ENCODE peak calls at places on chromosomes 2 and 18, in four cellular contexts. M is HCT116, P is brain microvascular endothelial cell, T is body of pancreas. O is an unnamed sample.

GRCh38 chr2:143513081-143513480 is 383.9 kb downstream of the ARHGAP15 start:
- DNase-seq in M (peak), P (peak), T (peak), O (no peak)

GRCh38 chr2:10265328-10266132 is 37.2 kb upstream of the HPCAL1 start:
- DNase-seq in M (no peak), P (peak), T (no peak), O (peak)

GRCh38 chr2:103991591-103991990 is 862.3 kb upstream of the POU3F3 start:
- DNase-seq in M (no peak), P (no peak), T (no peak), O (no peak)

GRCh38 chr2:60337142-60337497 is 216.3 kb downstream of the BCL11A start:
- DNase-seq in M (no peak), P (no peak), T (peak), O (no peak)

GRCh38 chr2:238107525-238108422 is 7.6 kb downstream of the ESPNL start:
- DNase-seq in M (no peak), P (no peak), T (no peak), O (no peak)

GRCh38 chr2:98896944-98897343 is 39.1 kb downstream of the CRACDL start:
- DNase-seq in M (no peak), P (no peak), T (no peak), O (no peak)

GRCh38 chr2:130327703-130328527 is 14.8 kb upstream of the IMP4 start:
- DNase-seq in M (no peak), P (peak), T (no peak), O (no peak)

GRCh38 chr2:242011516-242011915 is 142.0 kb downstream of the RTP5 start:
- DNase-seq in M (no peak), P (no peak), T (no peak), O (no peak)

GRCh38 chr2:69642709-69643601 is 584 bp downstream of the AAK1 start:
- DNase-seq in M (no peak), P (peak), T (peak), O (no peak)

GRCh38 chr2:109612991-109613921 is 510 bp downstream of the SEPTIN10 start:
- DNase-seq in M (no peak), P (peak), T (no peak), O (no peak)

GRCh38 chr18:54357082-54357659 is 487 bp downstream of the STARD6 start:
- DNase-seq in M (no peak), P (no peak), T (no peak), O (no peak)

GRCh38 chr2:181007086-181007837 is 26.9 kb downstream of the UBE2E3 start:
- DNase-seq in M (no peak), P (no peak), T (no peak), O (no peak)

GRCh38 chr2:202797944-202798343 is 73.6 kb downstream of the ICA1L start:
- DNase-seq in M (no peak), P (no peak), T (no peak), O (no peak)

GRCh38 chr2:11866358-11867335 is 120.2 kb downstream of the LPIN1 start:
- DNase-seq in M (no peak), P (no peak), T (no peak), O (no peak)

GRCh38 chr2:57965219-57965618 is 81.4 kb upstream of the VRK2 start:
- DNase-seq in M (no peak), P (no peak), T (no peak), O (no peak)

GRCh38 chr2:9356336-9356735 is 67.0 kb downstream of the ITGB1BP1 start:
- DNase-seq in M (no peak), P (no peak), T (no peak), O (no peak)

GRCh38 chr2:189276277-189276676 is 96.7 kb upstream of the COL5A2 start:
- DNase-seq in M (no peak), P (peak), T (no peak), O (no peak)

GRCh38 chr18:39842042-39842791 is 2112.8 kb upstream of the PIK3C3 start:
- DNase-seq in M (no peak), P (no peak), T (no peak), O (no peak)

GRCh38 chr2:150473767-150474166 is 13.7 kb downstream of the RND3 start:
- DNase-seq in M (no peak), P (no peak), T (no peak), O (no peak)

GRCh38 chr2:120737802-120738516 is 2.3 kb downstream of the GLI2 start:
- DNase-seq in M (no peak), P (no peak), T (peak), O (peak)

GRCh38 chr2:202965810-202966454 is 48.7 kb upstream of the NBEAL1 start:
- DNase-seq in M (peak), P (peak), T (no peak), O (no peak)

GRCh38 chr2:11093467-11093866 is 61.8 kb upstream of the SLC66A3 start:
- DNase-seq in M (no peak), P (no peak), T (no peak), O (no peak)

GRCh38 chr18:38747153-38747552 is 1181.6 kb upstream of the CELF4 start:
- DNase-seq in M (no peak), P (no peak), T (no peak), O (no peak)

GRCh38 chr2:15773204-15773603 is 167.1 kb upstream of the MYCN start:
- DNase-seq in M (no peak), P (no peak), T (no peak), O (no peak)

GRCh38 chr2:239466755-239467271 is 66.0 kb upstream of the HDAC4 start:
- DNase-seq in M (no peak), P (no peak), T (no peak), O (no peak)

GRCh38 chr2:139495851-139496250 is 715.7 kb upstream of the NXPH2 start:
- DNase-seq in M (no peak), P (no peak), T (no peak), O (no peak)

GRCh38 chr2:222451270-222451674 is 26.9 kb downstream of the SGPP2 start:
- DNase-seq in M (no peak), P (no peak), T (no peak), O (no peak)

GRCh38 chr2:189685540-189686229 is 11.2 kb downstream of the ANKAR start:
- DNase-seq in M (no peak), P (peak), T (peak), O (no peak)

GRCh38 chr2:28356095-28356911 is 36.4 kb upstream of the FOSL2 start:
- DNase-seq in M (no peak), P (peak), T (peak), O (peak)

GRCh38 chr2:46942891-46943626 is 27.5 kb upstream of the MCFD2 start:
- DNase-seq in M (no peak), P (no peak), T (no peak), O (no peak)

GRCh38 chr18:34929336-34929780 is 111.9 kb upstream of the MAPRE2 start:
- DNase-seq in M (peak), P (peak), T (no peak), O (peak)

GRCh38 chr18:76752400-76752799 is 70.0 kb upstream of the ZNF236 start:
- DNase-seq in M (no peak), P (no peak), T (no peak), O (no peak)

GRCh38 chr2:29050591-29050990 is 23.7 kb downstream of the PCARE start:
- DNase-seq in M (no peak), P (no peak), T (no peak), O (no peak)

GRCh38 chr2:99481941-99482340 is 7.9 kb downstream of the REV1 start:
- DNase-seq in M (no peak), P (no peak), T (peak), O (no peak)

GRCh38 chr2:56199492-56199891 is 15.7 kb downstream of the CCDC85A start:
- DNase-seq in M (no peak), P (no peak), T (no peak), O (no peak)

GRCh38 chr2:33350632-33351031 is 125.8 kb upstream of the RASGRP3 start:
- DNase-seq in M (no peak), P (no peak), T (no peak), O (no peak)
- TF ChIP-seq CTCF in M (no peak), P (no peak), T (no peak), O (no peak)

GRCh38 chr2:219418570-219419189 is 503 bp downstream of the DES start:
- DNase-seq in M (no peak), P (no peak), T (peak), O (no peak)
- H3K4me3 ChIP-seq in M (no peak), P (peak), T (no peak), O (no peak)

GRCh38 chr18:32674491-32674890 is 98.3 kb downstream of the KLHL14 start:
- DNase-seq in M (no peak), P (no peak), T (no peak), O (peak)
- TF ChIP-seq CTCF in M (peak), P (peak), T (no peak), O (peak)

DNA sequence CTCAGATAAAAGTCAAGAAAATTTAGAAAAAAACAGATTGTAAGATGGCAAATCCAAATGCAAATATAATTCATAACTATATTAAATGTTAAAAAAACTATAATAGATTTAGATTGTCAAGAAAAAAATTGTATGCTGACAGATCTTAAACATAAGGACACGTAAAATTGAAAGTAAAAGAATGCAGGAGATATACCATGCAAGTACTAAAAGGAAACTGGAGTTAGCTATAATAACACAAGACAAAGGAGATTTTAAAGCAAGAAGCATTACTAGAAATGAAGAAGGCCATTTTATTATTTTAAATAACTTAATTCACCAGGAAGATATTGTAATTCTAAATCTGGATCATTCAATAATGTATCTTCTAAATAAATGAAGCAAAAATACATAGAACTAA is 48.3 kb downstream of the TTC21B start:
- DNase-seq in M (no peak), P (no peak), T (no peak), O (no peak)
- H3K4me3 ChIP-seq in M (no peak), P (no peak), T (no peak), O (no peak)

GRCh38 chr18:74152906-74153305 is 4.6 kb downstream of the TIMM21 start:
- DNase-seq in M (no peak), P (no peak), T (no peak), O (no peak)
- TF ChIP-seq CTCF in M (peak), P (peak), T (no peak), O (no peak)

O was measured in LNCaP clone FGC.